ENCODE peak calls at places on chromosomes 16 and 17, in four cellular contexts. U, V, O and P are unnamed samples.

GRCh38 chr16:22813223-22813945 is 578 bp upstream of the HS3ST2 start:
- DNase-seq in U (no peak), V (no peak), O (no peak), P (no peak)

GRCh38 chr17:82065638-82066303 is at the start of gene DUS1L:
- DNase-seq in U (peak; percentile 48), V (peak; percentile 65), O (no peak), P (peak; percentile 73)

GRCh38 chr16:4846503-4846900 is 586 bp downstream of the GLYR1 start:
- DNase-seq in U (no peak), V (peak; percentile 23), O (peak; percentile 23), P (peak; percentile 59)

GRCh38 chr16:49884033-49884707 is 28.3 kb upstream of the ZNF423 start:
- DNase-seq in U (no peak), V (peak; percentile 40), O (no peak), P (peak; percentile 51)

GRCh38 chr17:57696050-57696449 is 49.0 kb downstream of the CCDC182 start:
- DNase-seq in U (no peak), V (no peak), O (no peak), P (no peak)

GRCh38 chr17:58516644-58517377 is 2.4 kb upstream of the MTMR4 start:
- DNase-seq in U (no peak), V (no peak), O (no peak), P (no peak)

GRCh38 chr16:8374586-8374985 is 215.7 kb downstream of the TMEM114 start:
- DNase-seq in U (no peak), V (no peak), O (no peak), P (no peak)

GRCh38 chr17:82324566-82325285 is 7.3 kb upstream of the CD7 start:
- DNase-seq in U (no peak), V (no peak), O (no peak), P (no peak)

GRCh38 chr17:45326566-45326965 is 9.7 kb upstream of the MAP3K14 start:
- DNase-seq in U (no peak), V (no peak), O (no peak), P (no peak)

GRCh38 chr17:59373879-59374495 is 42.5 kb downstream of the YPEL2 start:
- DNase-seq in U (no peak), V (no peak), O (peak; percentile 87), P (peak; percentile 11)

GRCh38 chr17:80653856-80654255 is 109.2 kb downstream of the RPTOR start:
- DNase-seq in U (no peak), V (no peak), O (no peak), P (no peak)

GRCh38 chr17:11639736-11640510 is 41.7 kb downstream of the DNAH9 start:
- DNase-seq in U (no peak), V (no peak), O (no peak), P (no peak)

GRCh38 chr17:42653179-42654124 is 5.6 kb upstream of the TUBG2 start:
- DNase-seq in U (no peak), V (no peak), O (peak; percentile 53), P (no peak)

GRCh38 chr16:64657316-64658011 is 464.4 kb downstream of the CDH11 start:
- DNase-seq in U (no peak), V (no peak), O (peak; percentile 16), P (no peak)

GRCh38 chr16:77273-77806 is 685 bp upstream of the MPG start:
- DNase-seq in U (no peak), V (peak; percentile 56), O (no peak), P (no peak)

GRCh38 chr17:74527081-74527480 is 4.2 kb downstream of the CD300LB start:
- DNase-seq in U (no peak), V (no peak), O (no peak), P (no peak)